ENCODE peak calls at places on chromosomes 6 and 20, in six cellular contexts. A is AG04449, W is spleen, J is ovary, B is fibroblast of lung, F is colonic mucosa. R is an unnamed sample.

GRCh38 chr20:34755367-34755766 is 51.2 kb downstream of the TP53INP2 start:
- DNase-seq in A (no peak), J (no peak), B (no peak), W (no peak), F (no peak), R (no peak)

GRCh38 chr6:35486005-35486925 is 10.6 kb downstream of the TEAD3 start:
- DNase-seq in J (peak), W (no peak), A (no peak), B (no peak), F (peak), R (no peak)

GRCh38 chr20:10724774-10725173 is 51.0 kb upstream of the JAG1 start:
- DNase-seq in W (no peak), A (no peak), F (no peak), J (no peak), B (no peak), R (no peak)

GRCh38 chr20:38714308-38714707 is 10.0 kb upstream of the SLC32A1 start:
- DNase-seq in J (no peak), A (no peak), B (no peak), W (no peak), F (no peak), R (no peak)

GRCh38 chr6:99802396-99803031 is 191.5 kb downstream of the MCHR2 start:
- DNase-seq in W (no peak), A (no peak), B (no peak), J (no peak), F (no peak), R (no peak)

GRCh38 chr6:85660181-85660611 is 17.5 kb upstream of the SYNCRIP start:
- DNase-seq in W (no peak), F (no peak), B (peak), A (peak), J (no peak), R (peak)

GRCh38 chr6:5995705-5996686 is 10.7 kb downstream of the NRN1 start:
- DNase-seq in B (peak), W (peak), F (peak), A (no peak), J (no peak), R (peak)

GRCh38 chr6:165880721-165881120 is 217.7 kb upstream of the PDE10A start:
- DNase-seq in A (no peak), F (no peak), B (peak), W (no peak), J (no peak), R (no peak)

GRCh38 chr20:48260370-48260769 is 475.1 kb upstream of the SULF2 start:
- DNase-seq in W (no peak), A (no peak), B (no peak), J (no peak), F (no peak), R (no peak)

GRCh38 chr20:59811681-59812171 is 121.7 kb downstream of the SYCP2 start:
- DNase-seq in A (no peak), B (no peak), W (peak), F (peak), J (no peak), R (no peak)

GRCh38 chr6:118869350-118869749 is 24.6 kb upstream of the ASF1A start:
- DNase-seq in W (no peak), F (no peak), J (no peak), B (peak), A (no peak), R (peak)

GRCh38 chr20:49400410-49400809 is 82.1 kb downstream of the KCNB1 start:
- DNase-seq in F (no peak), B (peak), W (no peak), A (no peak), J (peak), R (no peak)

GRCh38 chr6:34383651-34384304 is 8.7 kb downstream of the NUDT3 start:
- DNase-seq in J (no peak), B (peak), F (no peak), A (no peak), W (no peak), R (no peak)

DNA sequence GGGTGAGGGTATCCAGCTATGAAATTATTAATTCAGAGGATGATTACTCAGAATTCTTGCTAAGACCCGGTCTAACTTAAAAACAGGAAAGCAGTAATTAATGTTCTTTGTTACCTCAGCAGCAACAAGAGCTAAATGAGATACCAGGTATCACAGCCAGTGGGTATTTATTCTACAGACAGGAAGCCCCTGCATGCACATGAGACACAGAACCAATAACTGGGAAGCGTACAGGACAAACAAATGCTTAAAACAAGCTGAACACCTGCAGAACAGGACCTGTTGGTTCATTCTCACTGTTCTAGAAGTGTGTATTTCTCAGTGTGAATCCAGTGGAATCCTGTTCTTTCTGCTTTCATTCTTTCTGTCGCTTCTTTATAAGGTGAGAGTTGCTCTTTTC is 30.9 kb downstream of the SCML4 start:
- DNase-seq in F (no peak), A (no peak), W (no peak), B (no peak), J (no peak), R (no peak)
- H3K4me3 ChIP-seq in F (no peak), A (no peak), W (no peak), B (no peak), J (no peak), R (no peak)

GRCh38 chr6:56343295-56343694 is 95.9 kb upstream of the COL21A1 start:
- DNase-seq in A (no peak), W (no peak), B (no peak), J (no peak), F (no peak), R (peak)

GRCh38 chr6:56335733-56336132 is 88.4 kb upstream of the COL21A1 start:
- DNase-seq in F (no peak), A (peak), W (no peak), B (peak), J (no peak), R (peak)

GRCh38 chr6:56334937-56335336 is 87.6 kb upstream of the COL21A1 start:
- DNase-seq in W (no peak), J (no peak), F (no peak), B (peak), A (no peak), R (peak)

DNA sequence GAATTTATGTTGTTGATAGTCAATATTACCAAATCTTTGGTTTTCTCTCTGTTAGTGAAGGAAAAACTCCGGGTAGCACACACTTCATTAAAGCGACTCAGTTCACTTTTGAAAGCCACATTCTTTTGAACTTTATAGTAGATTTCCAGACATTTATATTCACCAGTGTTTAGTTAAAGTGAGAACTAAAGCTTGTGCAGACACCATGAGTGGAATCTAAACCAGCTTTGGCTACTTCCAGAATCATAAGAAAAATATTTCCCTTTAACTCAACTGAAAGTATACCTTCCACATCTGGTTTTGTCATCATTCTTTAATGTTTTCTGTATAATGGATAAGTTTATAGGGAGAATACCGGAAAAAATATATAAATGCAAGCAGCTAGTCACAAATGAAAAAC is 92.1 kb upstream of the COL21A1 start:
- DNase-seq in J (no peak), F (no peak), W (no peak), A (no peak), B (no peak), R (no peak)
- TF ChIP-seq CTCF in J (no peak), F (no peak), W (no peak), A (no peak), B (no peak), R (no peak)

GRCh38 chr6:169944415-169944814 is 193.0 kb downstream of the ERMARD start:
- DNase-seq in F (no peak), B (no peak), J (no peak), A (no peak), W (no peak), R (no peak)
- H3K4me3 ChIP-seq in F (no peak), B (no peak), J (no peak), A (no peak), W (no peak), R (no peak)

GRCh38 chr6:98286620-98287019 is 547.8 kb upstream of the POU3F2 start:
- DNase-seq in A (no peak), W (no peak), F (no peak), B (no peak), J (no peak), R (no peak)

GRCh38 chr6:98292812-98293211 is 541.6 kb upstream of the POU3F2 start:
- DNase-seq in F (no peak), W (no peak), A (no peak), J (no peak), B (no peak), R (no peak)

DNA sequence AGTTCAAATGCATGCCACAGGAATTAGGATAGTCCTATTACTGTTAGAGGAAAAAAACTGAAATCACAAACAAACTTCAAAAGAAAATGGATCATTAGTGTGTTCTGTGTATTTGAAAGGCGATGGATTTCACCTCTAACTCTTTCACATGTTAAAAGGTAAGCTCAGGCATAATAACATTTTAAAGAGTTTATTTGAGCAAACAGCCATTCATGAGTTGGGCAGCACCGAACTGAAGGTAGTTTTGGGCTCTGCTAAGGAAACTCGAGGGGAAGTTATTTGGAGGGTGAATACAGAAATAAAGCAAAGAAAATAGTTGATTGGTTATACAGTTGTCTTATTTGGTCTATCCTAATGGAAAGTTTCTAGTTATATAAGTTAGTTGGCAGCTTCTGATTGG is 546.5 kb upstream of the POU3F2 start:
- DNase-seq in W (no peak), A (no peak), F (no peak), B (no peak), J (no peak), R (no peak)
- TF ChIP-seq CTCF in W (no peak), A (no peak), F (no peak), B (no peak), J (no peak), R (no peak)

GRCh38 chr20:62237772-62238568 is at the start of gene OSBPL2:
- DNase-seq in W (peak), J (peak), B (peak), F (peak), A (peak), R (peak)

GRCh38 chr20:62236200-62236599 is 2.1 kb upstream of the OSBPL2 start:
- DNase-seq in W (no peak), F (no peak), A (no peak), J (no peak), B (no peak), R (no peak)

GRCh38 chr20:62235777-62236157 is 2.6 kb upstream of the OSBPL2 start:
- DNase-seq in B (no peak), F (no peak), W (no peak), J (no peak), A (no peak), R (no peak)

GRCh38 chr20:62236674-62236996 is 1.7 kb upstream of the OSBPL2 start:
- DNase-seq in J (no peak), F (no peak), B (no peak), A (no peak), W (no peak), R (no peak)

GRCh38 chr20:62236997-62237771 is 1.1 kb upstream of the OSBPL2 start:
- DNase-seq in F (no peak), B (no peak), A (no peak), J (no peak), W (no peak), R (no peak)
- H3K4me3 ChIP-seq in F (no peak), B (no peak), A (no peak), J (no peak), W (no peak), R (no peak)

DNA sequence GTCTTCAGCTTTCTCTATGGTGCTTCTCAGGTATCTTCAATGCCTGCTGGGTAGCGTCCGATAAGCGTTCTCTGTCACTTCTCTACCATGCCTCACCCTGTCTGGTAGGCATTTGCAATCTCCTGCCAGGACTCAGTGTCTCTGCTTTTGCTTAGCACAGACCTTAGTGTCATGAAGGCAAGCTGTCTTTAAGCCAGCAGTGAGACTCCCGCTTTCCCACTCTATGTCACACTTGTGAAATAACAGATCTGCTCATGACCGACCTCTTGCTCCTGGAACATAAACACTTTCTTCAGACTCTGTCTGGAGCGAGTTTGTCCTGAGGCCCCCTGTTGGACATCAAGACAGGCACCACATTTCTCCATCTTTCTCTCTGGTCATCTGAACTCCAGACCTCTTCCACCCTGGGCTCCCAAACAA is 17.0 kb downstream of the ADGRB3 start:
- DNase-seq in W (no peak), F (no peak), B (no peak), A (no peak), J (no peak), R (no peak)
- TF ChIP-seq CTCF in W (no peak), F (no peak), B (peak), A (no peak), J (no peak), R (no peak)

GRCh38 chr6:43269273-43270007 is 26.2 kb downstream of the TTBK1 start:
- DNase-seq in A (no peak), J (no peak), F (peak), B (no peak), W (no peak), R (peak)
- H3K4me3 ChIP-seq in A (peak), J (peak), F (peak), B (peak), W (peak), R (peak)